ENCODE peak calls at places on chromosomes 13 and 19, in ten cellular contexts. X is CD4-positive, alpha-beta T cell; T is stimulated activated naive CD8-positive, alpha-beta T cell treated with anti-CD3 and anti-CD28 coated beads, Interleukin-15, Interleukin-2, amounts not matched to agents 100 U/mL and 50 U/mL, for 24 hours; K is left colon; R is MV-4-11; U is anterior cingulate cortex; Q is A172; O is AG09319; N is Ammon's horn; A is T-cell. D is an unnamed sample.

GRCh38 chr13:83085186-83085900 is 796.9 kb downstream of the SLITRK1 start:
- DNase-seq in T (no peak), N (no peak), Q (no peak), X (no peak), O (peak), U (no peak), K (no peak), A (no peak), R (no peak), D (no peak)

GRCh38 chr19:31497709-31498108 is 148.5 kb upstream of the TSHZ3 start:
- DNase-seq in O (no peak), Q (no peak), X (no peak), N (no peak), U (no peak), R (no peak), A (no peak), T (no peak), K (no peak), D (no peak)

GRCh38 chr13:44117351-44117750 is 237.6 kb downstream of the LACC1 start:
- DNase-seq in U (no peak), O (no peak), A (no peak), N (no peak), K (no peak), X (no peak), Q (peak), T (no peak), R (peak), D (no peak)

GRCh38 chr13:77563110-77563509 is 27.6 kb downstream of the SCEL start:
- DNase-seq in K (no peak), Q (no peak), A (no peak), T (no peak), X (no peak), O (no peak), N (no peak), U (no peak), R (no peak), D (no peak)

GRCh38 chr13:99346328-99347070 is 39.3 kb upstream of the GPR183 start:
- DNase-seq in T (no peak), A (no peak), O (no peak), R (no peak), U (no peak), K (no peak), N (no peak), X (no peak), Q (no peak), D (no peak)

GRCh38 chr19:16078759-16079707 is 2.7 kb downstream of the TPM4 start:
- DNase-seq in O (peak), A (peak), N (peak), Q (peak), T (peak), U (no peak), X (peak), K (peak), R (peak), D (peak)

GRCh38 chr13:41552031-41552430 is 94.7 kb downstream of the RGCC start:
- DNase-seq in X (no peak), N (no peak), T (no peak), R (no peak), U (no peak), A (no peak), O (no peak), Q (no peak), K (no peak), D (no peak)

GRCh38 chr19:40392894-40393517 is 3.0 kb upstream of the HIPK4 start:
- DNase-seq in O (no peak), X (no peak), T (no peak), Q (no peak), A (no peak), U (no peak), R (no peak), K (no peak), N (no peak), D (no peak)

GRCh38 chr19:10430505-10431253 is 10.3 kb downstream of the PDE4A start:
- DNase-seq in Q (no peak), N (peak), U (no peak), K (peak), X (no peak), T (peak), A (no peak), R (no peak), O (peak), D (no peak)

GRCh38 chr13:26558912-26559485 is 1.5 kb downstream of the WASF3 start:
- DNase-seq in A (no peak), K (no peak), Q (no peak), X (no peak), R (no peak), U (no peak), N (no peak), T (no peak), O (no peak), D (no peak)

GRCh38 chr19:48982280-48982679 is 10.8 kb downstream of the GYS1 start:
- DNase-seq in Q (no peak), K (no peak), T (no peak), X (no peak), R (no peak), N (no peak), U (no peak), A (no peak), O (no peak), D (no peak)

GRCh38 chr19:18765224-18765623 is 25.9 kb downstream of the COMP start:
- DNase-seq in O (no peak), T (no peak), N (no peak), X (no peak), K (no peak), Q (no peak), A (no peak), R (no peak), U (no peak), D (no peak)

GRCh38 chr13:42146359-42146758 is 97.9 kb downstream of the DGKH start:
- DNase-seq in X (no peak), U (no peak), T (no peak), N (no peak), K (no peak), O (no peak), A (no peak), Q (no peak), R (no peak), D (no peak)

GRCh38 chr19:28737526-28737925 is 475.4 kb downstream of the UQCRFS1 start:
- DNase-seq in R (peak), T (no peak), Q (no peak), N (no peak), U (no peak), K (no peak), X (no peak), A (no peak), O (no peak), D (no peak)

GRCh38 chr19:12065100-12065538 is 588 bp downstream of the ZNF844 start:
- DNase-seq in U (no peak), T (no peak), A (peak), O (no peak), K (peak), N (peak), X (no peak), Q (no peak), R (no peak), D (no peak)

GRCh38 chr19:40800339-40800996 is 1.5 kb downstream of the EGLN2 start:
- DNase-seq in A (no peak), T (no peak), K (no peak), N (peak), R (no peak), U (no peak), O (no peak), X (no peak), Q (no peak), D (no peak)

GRCh38 chr19:57566396-57567256 is 7.0 kb upstream of the ZNF550 start:
- DNase-seq in R (peak), U (no peak), A (no peak), K (no peak), O (no peak), Q (peak), N (no peak), T (no peak), X (no peak), D (no peak)

GRCh38 chr13:66994498-66995365 is 235.4 kb downstream of the PCDH9 start:
- DNase-seq in N (no peak), Q (no peak), U (no peak), R (no peak), A (no peak), X (no peak), O (no peak), T (no peak), K (no peak), D (no peak)

GRCh38 chr19:10510301-10510802 is 6.9 kb downstream of the S1PR5 start:
- DNase-seq in O (no peak), R (no peak), K (no peak), X (peak), T (peak), Q (no peak), U (no peak), N (no peak), A (no peak), D (peak)

GRCh38 chr13:111177081-111177711 is 62.1 kb downstream of the ARHGEF7 start:
- DNase-seq in N (peak), O (no peak), X (peak), T (peak), Q (no peak), A (peak), U (no peak), R (peak), K (peak), D (peak)

GRCh38 chr19:16625183-16625958 is 2.6 kb downstream of the MED26 start:
- DNase-seq in U (no peak), T (no peak), A (no peak), K (no peak), R (no peak), N (no peak), O (no peak), X (no peak), Q (no peak), D (no peak)

GRCh38 chr19:56750658-56751057 is 79.1 kb upstream of the ZNF835 start:
- DNase-seq in R (no peak), U (no peak), Q (no peak), A (no peak), N (peak), O (no peak), T (no peak), X (no peak), K (no peak), D (no peak)

GRCh38 chr19:58361900-58362271 is 665 bp downstream of the ZNF497 start:
- DNase-seq in A (no peak), R (peak), Q (no peak), O (no peak), U (no peak), T (peak), X (no peak), K (peak), N (peak), D (no peak)